ENCODE peak calls at places on chromosome 19, in four cellular contexts. M is gastrocnemius medialis, R is endothelial cell of umbilical vein, H is sigmoid colon. O is an unnamed sample.

GRCh38 chr19:30028118-30028991 is 86.3 kb downstream of the URI1 start:
- DNase-seq in H (no peak), M (no peak), R (no peak), O (no peak)

GRCh38 chr19:15253076-15253475 is 20.8 kb upstream of the EPHX3 start:
- DNase-seq in H (no peak), R (no peak), M (no peak), O (no peak)

GRCh38 chr19:58345558-58345957 is 7.7 kb downstream of the A1BG start:
- DNase-seq in M (no peak), H (no peak), R (no peak), O (no peak)

GRCh38 chr19:6278740-6279619 is 795 bp downstream of the MLLT1 start:
- DNase-seq in R (no peak), M (no peak), H (no peak), O (peak)

GRCh38 chr19:1469200-1469935 is 9.6 kb downstream of the C19orf25 start:
- DNase-seq in M (no peak), H (no peak), R (no peak), O (no peak)

GRCh38 chr19:5691930-5692784 is 2.1 kb downstream of the RPL36 start:
- DNase-seq in M (no peak), H (peak), R (no peak), O (no peak)

GRCh38 chr19:1924320-1924961 is 16.5 kb upstream of the CSNK1G2 start:
- DNase-seq in M (no peak), H (no peak), R (no peak), O (no peak)

GRCh38 chr19:15251749-15252397 is 19.6 kb upstream of the EPHX3 start:
- DNase-seq in R (peak), M (peak), H (peak), O (peak)

GRCh38 chr19:30741539-30741938 is 369.4 kb downstream of the ZNF536 start:
- DNase-seq in H (no peak), M (no peak), R (no peak), O (no peak)

GRCh38 chr19:7450243-7451223 is 38.3 kb downstream of the PEX11G start:
- DNase-seq in M (no peak), R (peak), H (no peak), O (no peak)

GRCh38 chr19:10544242-10544752 is 593 bp downstream of the ATG4D start:
- DNase-seq in R (no peak), H (no peak), M (peak), O (peak)

GRCh38 chr19:20612711-20613316 is 47.2 kb upstream of the ZNF737 start:
- DNase-seq in R (no peak), H (no peak), M (no peak), O (no peak)

GRCh38 chr19:4689403-4689802 is 19.3 kb upstream of the MYDGF start:
- DNase-seq in M (no peak), H (no peak), R (no peak), O (no peak)

GRCh38 chr19:29876414-29876813 is 64.6 kb downstream of the CCNE1 start:
- DNase-seq in M (no peak), H (no peak), R (no peak), O (no peak)

GRCh38 chr19:43476606-43477005 is 11.2 kb upstream of the LYPD3 start:
- DNase-seq in M (no peak), R (peak), H (no peak), O (no peak)

GRCh38 chr19:45424191-45425058 is 708 bp upstream of the ERCC1 start:
- DNase-seq in H (peak), M (peak), R (peak), O (peak)

GRCh38 chr19:2607712-2608601 is 94.5 kb downstream of the GNG7 start:
- DNase-seq in H (peak), R (no peak), M (no peak), O (no peak)

GRCh38 chr19:40143612-40144011 is 47.6 kb upstream of the MAP3K10 start:
- DNase-seq in H (no peak), R (no peak), M (no peak), O (no peak)

GRCh38 chr19:3852614-3853254 is 16.1 kb downstream of the ZFR2 start:
- DNase-seq in H (no peak), M (no peak), R (peak), O (no peak)

GRCh38 chr19:3818479-3818878 is 32.3 kb upstream of the MATK start:
- DNase-seq in R (peak), H (no peak), M (no peak), O (no peak)

GRCh38 chr19:45474191-45474940 is 6.6 kb downstream of the FOSB start:
- DNase-seq in H (no peak), R (no peak), M (no peak), O (no peak)

GRCh38 chr19:21593008-21593427 is 87.6 kb downstream of the ZNF429 start:
- DNase-seq in M (no peak), R (no peak), H (no peak), O (no peak)

GRCh38 chr19:32124585-32124984 is 220.8 kb upstream of the ZNF507 start:
- DNase-seq in R (no peak), H (no peak), M (no peak), O (no peak)

GRCh38 chr19:43620061-43621001 is 902 bp upstream of the ZNF428 start:
- DNase-seq in H (no peak), M (no peak), R (no peak), O (no peak)

GRCh38 chr19:24051516-24051915 is 35.5 kb upstream of the ZNF254 start:
- DNase-seq in R (no peak), H (no peak), M (no peak), O (no peak)

GRCh38 chr19:9885077-9885552 is 50.0 kb downstream of the PIN1 start:
- DNase-seq in R (no peak), H (no peak), M (peak), O (peak)

GRCh38 chr19:35153701-35154534 is 617 bp upstream of the FXYD5 start:
- DNase-seq in R (peak), M (no peak), H (peak), O (no peak)

GRCh38 chr19:46221981-46222610 is 7.4 kb upstream of the IGFL1 start:
- DNase-seq in R (no peak), M (peak), H (peak), O (peak)

GRCh38 chr19:42246143-42246868 is 3.9 kb upstream of the GSK3A start:
- DNase-seq in H (peak), M (peak), R (peak), O (peak)
- TF ChIP-seq CTCF in H (peak), M (peak), R (peak), O (peak)

GRCh38 chr19:53785196-53785889 is 38.8 kb downstream of the NLRP12 start:
- DNase-seq in H (no peak), R (no peak), M (no peak), O (no peak)
- TF ChIP-seq POLR2A in H (no peak), R (no peak), M (no peak), O (no peak)

DNA sequence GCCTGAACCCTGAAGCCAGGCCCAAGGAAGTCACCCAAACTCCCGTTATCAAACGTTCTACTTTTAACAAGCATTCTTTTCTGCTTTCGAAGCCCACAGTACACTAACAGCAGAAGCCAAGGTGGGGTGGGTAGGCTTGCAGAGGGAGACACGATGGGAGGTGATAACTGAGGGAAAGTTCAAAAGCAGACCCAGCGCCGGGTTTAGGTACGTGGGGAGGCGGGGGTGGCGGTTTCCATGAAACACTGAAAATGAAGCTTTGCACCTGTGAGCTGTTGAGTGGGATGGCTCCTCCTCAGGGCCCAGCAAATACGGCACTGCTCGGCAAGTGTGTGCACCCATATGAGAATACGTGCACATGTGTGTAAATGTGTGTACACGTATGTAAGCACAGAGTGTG is 49.8 kb downstream of the KLF2 start:
- DNase-seq in R (no peak), H (no peak), M (no peak), O (no peak)
- TF ChIP-seq CTCF in R (no peak), H (no peak), M (no peak), O (no peak)

GRCh38 chr19:12794196-12794921 is 3.1 kb downstream of the JUNB start:
- DNase-seq in H (no peak), M (no peak), R (no peak), O (no peak)

GRCh38 chr19:12797141-12797587 is 4.4 kb downstream of the PRDX2 start:
- DNase-seq in M (no peak), R (no peak), H (no peak), O (no peak)

GRCh38 chr19:12794936-12795335 is 3.6 kb downstream of the JUNB start:
- DNase-seq in M (no peak), H (no peak), R (no peak), O (peak)

GRCh38 chr19:12793290-12794195 is 2.3 kb downstream of the JUNB start:
- DNase-seq in R (peak), M (peak), H (peak), O (peak)

GRCh38 chr19:12796146-12797071 is 5.1 kb downstream of the JUNB start:
- DNase-seq in R (peak), M (peak), H (peak), O (peak)
- TF ChIP-seq POLR2A in R (no peak), M (no peak), H (no peak), O (no peak)

GRCh38 chr19:50511069-50511822 is at the start of gene JOSD2:
- DNase-seq in H (peak), M (peak), R (peak), O (peak)
- TF ChIP-seq CTCF in H (no peak), M (no peak), R (no peak), O (peak)